ENCODE peak calls at places on chromosomes 7 and 10, in four cellular contexts. F is BJ, E is neural crest cell, T is heart left ventricle. X is an unnamed sample.

GRCh38 chr7:143257501-143257900 is 5.7 kb upstream of the GSTK1 start:
- DNase-seq in T (no peak), E (no peak), F (no peak), X (no peak)

GRCh38 chr7:79453558-79454324 is at the start of gene MAGI2:
- DNase-seq in E (peak; percentile 73), F (peak; percentile 56), T (peak; percentile 88), X (peak; percentile 95)

GRCh38 chr7:141702047-141702567 is at the start of gene DENND11:
- DNase-seq in F (no peak), E (peak; percentile 33), T (peak; percentile 55), X (no peak)

GRCh38 chr10:113585949-113586348 is 33.1 kb downstream of the HABP2 start:
- DNase-seq in E (no peak), T (no peak), F (no peak), X (no peak)

GRCh38 chr7:98376719-98377118 is 24.2 kb downstream of the BAIAP2L1 start:
- DNase-seq in T (no peak), F (no peak), E (no peak), X (no peak)

GRCh38 chr10:44830022-44830421 is 81.1 kb upstream of the TMEM72 start:
- DNase-seq in F (peak; percentile 36), T (no peak), E (no peak), X (no peak)

GRCh38 chr10:78868861-78869260 is 199.9 kb upstream of the ZMIZ1 start:
- DNase-seq in F (no peak), E (no peak), T (no peak), X (no peak)

GRCh38 chr10:12350925-12351324 is 1.6 kb downstream of the CAMK1D start:
- DNase-seq in F (no peak), T (no peak), E (no peak), X (no peak)

GRCh38 chr10:21511931-21512330 is 13.6 kb downstream of the SKIDA1 start:
- DNase-seq in T (no peak), E (no peak), F (no peak), X (no peak)

GRCh38 chr7:91503934-91504575 is 239.8 kb downstream of the FZD1 start:
- DNase-seq in F (no peak), E (no peak), T (no peak), X (no peak)

GRCh38 chr7:2522780-2523433 is 3.3 kb downstream of the LFNG start:
- DNase-seq in T (no peak), F (no peak), E (peak; percentile 35), X (no peak)

GRCh38 chr7:77258014-77258413 is 58.4 kb upstream of the FGL2 start:
- DNase-seq in T (no peak), E (no peak), F (no peak), X (no peak)

GRCh38 chr7:38756521-38756920 is 125.3 kb upstream of the AMPH start:
- DNase-seq in F (no peak), E (no peak), T (no peak), X (no peak)

GRCh38 chr7:1503816-1504775 is at the start of gene INTS1:
- DNase-seq in F (peak; percentile 18), T (peak; percentile 94), E (peak; percentile 79), X (peak; percentile 94)
- TF ChIP-seq CTCF in F (peak; percentile 61), T (peak; percentile 81), E (peak; percentile 85), X (peak; percentile 91)

GRCh38 chr7:134334408-134334807 is 17.7 kb upstream of the SLC35B4 start:
- DNase-seq in T (no peak), F (no peak), E (no peak), X (no peak)
- TF ChIP-seq CTCF in T (no peak), F (no peak), E (no peak), X (no peak)

DNA sequence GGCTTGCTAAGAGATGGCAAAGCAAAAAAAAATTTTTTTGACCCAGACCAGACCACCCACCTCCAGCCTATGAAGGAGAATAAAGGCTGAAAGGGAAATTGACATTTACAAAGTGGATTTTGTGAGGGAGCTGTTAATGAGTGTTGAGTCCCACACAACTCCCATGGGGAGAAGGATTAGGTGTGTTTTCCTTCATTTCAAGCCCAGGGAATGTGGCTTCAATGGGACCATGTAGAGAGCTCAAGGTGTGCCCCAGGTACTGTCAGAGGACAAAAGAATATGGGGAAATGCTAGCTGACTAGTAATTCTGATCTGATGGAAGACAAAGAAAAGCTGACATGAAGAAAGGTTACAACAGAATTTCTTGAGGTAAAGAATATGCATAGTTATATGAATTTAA is 48.8 kb upstream of the COL1A2 start:
- DNase-seq in F (no peak), T (no peak), E (no peak), X (no peak)
- TF ChIP-seq CTCF in F (no peak), T (no peak), E (no peak), X (no peak)

GRCh38 chr7:14717711-14718304 is 184.7 kb downstream of the DGKB start:
- DNase-seq in T (no peak), F (no peak), E (no peak), X (no peak)
- TF ChIP-seq CTCF in T (peak; percentile 36), F (peak; percentile 44), E (peak; percentile 79), X (peak; percentile 95)

GRCh38 chr10:23358357-23358756 is 13.8 kb upstream of the C10orf67 start:
- DNase-seq in E (no peak), F (no peak), T (no peak), X (no peak)
- TF ChIP-seq CTCF in E (peak; percentile 19), F (peak; percentile 28), T (no peak), X (peak; percentile 47)

GRCh38 chr10:48708144-48708543 is 23.5 kb downstream of the WDFY4 start:
- DNase-seq in E (no peak), F (no peak), T (peak; percentile 38), X (no peak)
- TF ChIP-seq CTCF in E (no peak), F (no peak), T (no peak), X (no peak)

X was measured in chondrocyte.